ENCODE peak calls at places on chromosomes 7 and 10, in four cellular contexts. One of them, this sample, is unnamed.

GRCh38 chr10:124482401-124482800 is 20.8 kb downstream of the LHPP start:
- DNase-seq in adrenal gland: no peak
- DNase-seq in GDM1: no peak
- DNase-seq in neural crest cell: no peak
- DNase-seq in this sample: no peak

GRCh38 chr7:93943816-93944540 is 22.4 kb downstream of the GNG11 start:
- DNase-seq in adrenal gland: no peak
- DNase-seq in neural crest cell: no peak
- DNase-seq in GDM1: no peak
- DNase-seq in this sample: no peak

GRCh38 chr7:88169717-88170320 is 50.0 kb downstream of the SRI start:
- DNase-seq in neural crest cell: no peak
- DNase-seq in adrenal gland: no peak
- DNase-seq in GDM1: no peak
- DNase-seq in this sample: no peak

GRCh38 chr10:79352035-79352595 is 4.8 kb downstream of the PPIF start:
- DNase-seq in adrenal gland: no peak
- DNase-seq in GDM1: no peak
- DNase-seq in neural crest cell: no peak
- DNase-seq in this sample: no peak

GRCh38 chr10:24206334-24206733 is 2.6 kb upstream of the KIAA1217 start:
- DNase-seq in GDM1: no peak
- DNase-seq in adrenal gland: no peak
- DNase-seq in neural crest cell: no peak
- DNase-seq in this sample: no peak

GRCh38 chr7:16646427-16647081 is 573 bp downstream of the BZW2 start:
- DNase-seq in neural crest cell: no peak
- DNase-seq in GDM1: no peak
- DNase-seq in adrenal gland: no peak
- DNase-seq in this sample: no peak

GRCh38 chr10:125868372-125868975 is 12.6 kb downstream of the DHX32 start:
- DNase-seq in adrenal gland: peak
- DNase-seq in neural crest cell: peak
- DNase-seq in GDM1: no peak
- DNase-seq in this sample: no peak

GRCh38 chr10:88226027-88226690 is 357.0 kb downstream of the RNLS start:
- DNase-seq in neural crest cell: no peak
- DNase-seq in adrenal gland: no peak
- DNase-seq in GDM1: no peak
- DNase-seq in this sample: no peak

GRCh38 chr10:86304436-86304835 is 62.2 kb downstream of the GRID1 start:
- DNase-seq in GDM1: no peak
- DNase-seq in neural crest cell: no peak
- DNase-seq in adrenal gland: no peak
- DNase-seq in this sample: no peak

GRCh38 chr10:132353456-132354355 is 21.7 kb downstream of the LRRC27 start:
- DNase-seq in adrenal gland: no peak
- DNase-seq in GDM1: no peak
- DNase-seq in neural crest cell: no peak
- DNase-seq in this sample: no peak

GRCh38 chr10:17787087-17787942 is 21.8 kb upstream of the MRC1 start:
- DNase-seq in GDM1: no peak
- DNase-seq in adrenal gland: no peak
- DNase-seq in neural crest cell: no peak
- DNase-seq in this sample: no peak

GRCh38 chr10:98314577-98315284 is 46.7 kb upstream of the LOXL4 start:
- DNase-seq in GDM1: no peak
- DNase-seq in neural crest cell: no peak
- DNase-seq in adrenal gland: peak
- DNase-seq in this sample: no peak

GRCh38 chr10:57696641-57697040 is 571.1 kb downstream of the IPMK start:
- DNase-seq in GDM1: no peak
- DNase-seq in adrenal gland: no peak
- DNase-seq in neural crest cell: no peak
- DNase-seq in this sample: no peak

This sample was measured in esophagus squamous epithelium.